ENCODE peak calls at places on chromosomes 3 and 15, in ten cellular contexts. K is smooth muscle cell of the brain vasculature; W is T follicular helper cell; B is right cardiac atrium; S is HT1080; E is suprapubic skin; M is activated CD4-positive, alpha-beta T cell treated with anti-CD3 and anti-CD28 coated beads, Interleukin-2, amount 10 ng/mL, durations not matched to agents 7 days and 5 days; U is cardiac fibroblast; V is kidney epithelial cell; A is GM13977. Y is an unnamed sample.

GRCh38 chr3:16456784-16457415 is 56.6 kb downstream of the RFTN1 start:
- DNase-seq in A (no peak), K (peak), M (no peak), V (peak), W (no peak), S (peak), U (peak), E (no peak), B (no peak), Y (no peak)

GRCh38 chr3:151615464-151615863 is 118.3 kb upstream of the AADACL2 start:
- DNase-seq in E (no peak), U (no peak), M (no peak), K (no peak), A (no peak), V (no peak), W (no peak), B (no peak), S (no peak), Y (no peak)

GRCh38 chr3:7813412-7813811 is 688.2 kb upstream of the LMCD1 start:
- DNase-seq in S (no peak), W (no peak), M (no peak), U (no peak), K (no peak), E (no peak), B (no peak), V (no peak), A (no peak), Y (no peak)

GRCh38 chr3:141390747-141391146 is 22.4 kb downstream of the ZBTB38 start:
- DNase-seq in V (no peak), S (no peak), B (no peak), A (no peak), K (no peak), W (no peak), M (no peak), E (no peak), U (no peak), Y (no peak)

GRCh38 chr3:183447206-183448001 is 19.0 kb upstream of the MCF2L2 start:
- DNase-seq in K (peak), B (peak), V (peak), S (peak), E (peak), U (peak), W (peak), M (peak), A (peak), Y (peak)

GRCh38 chr3:114827495-114827894 is 319.6 kb downstream of the ZBTB20 start:
- DNase-seq in E (no peak), U (peak), A (peak), W (no peak), V (no peak), M (no peak), B (no peak), K (no peak), S (peak), Y (peak)

GRCh38 chr3:62758296-62759066 is 116.7 kb downstream of the CADPS start:
- DNase-seq in K (no peak), U (no peak), S (no peak), M (no peak), W (no peak), V (no peak), A (no peak), E (no peak), B (no peak), Y (no peak)

GRCh38 chr15:52295421-52295991 is at the start of gene MYO5C:
- DNase-seq in V (no peak), E (peak), W (no peak), A (no peak), K (no peak), U (peak), M (no peak), B (peak), S (no peak), Y (no peak)

GRCh38 chr3:125078961-125079674 is 23.3 kb upstream of the HEG1 start:
- DNase-seq in M (no peak), B (no peak), W (no peak), A (no peak), S (no peak), E (no peak), U (peak), V (no peak), K (no peak), Y (no peak)

GRCh38 chr3:7205535-7206331 is 344.8 kb downstream of the GRM7 start:
- DNase-seq in A (peak), E (no peak), V (peak), W (no peak), S (peak), U (no peak), K (no peak), M (no peak), B (no peak), Y (peak)

Y was measured in immature natural killer cell.